ENCODE peak calls at places on chromosome 16, in seven cellular contexts. C, X, P, N, Q, S and M are unnamed samples. For H3K9me3 and H3K4me1, the result is how much of the 10 kb centered on the place peaks cover.

GRCh38 chr16:67666032-67666537 is 465 bp downstream of the ENKD1 start:
- DNase-seq in C (peak), S (no peak), X (no peak), P (no peak), N (no peak), Q (peak), M (no peak)

GRCh38 chr16:19066988-19067348 is 446 bp upstream of the COQ7 start:
- DNase-seq in S (no peak), Q (no peak), X (no peak), N (no peak), P (no peak), C (no peak), M (no peak)

GRCh38 chr16:67173808-67174705 is 3.7 kb downstream of the NOL3 start:
- DNase-seq in Q (peak), N (peak), C (peak), S (peak), P (peak), X (peak), M (peak)

GRCh38 chr16:57498031-57498430 is 11.7 kb upstream of the DOK4 start:
- DNase-seq in S (no peak), P (no peak), N (no peak), X (no peak), Q (no peak), C (no peak), M (no peak)

GRCh38 chr16:2040450-2041105 is 7.1 kb downstream of the NTHL1 start:
- DNase-seq in N (no peak), S (no peak), P (no peak), X (no peak), Q (no peak), C (no peak), M (no peak)

GRCh38 chr16:9077001-9077809 is 14.2 kb upstream of the HAPSTR1 start:
- DNase-seq in C (no peak), X (no peak), S (no peak), Q (no peak), P (no peak), N (peak), M (no peak)

GRCh38 chr16:77273815-77274214 is 74.6 kb downstream of the SYCE1L start:
- DNase-seq in N (no peak), P (no peak), X (no peak), Q (no peak), C (no peak), S (no peak), M (no peak)

GRCh38 chr16:72766506-72766905 is 281.4 kb downstream of the ZFHX3 start:
- DNase-seq in S (no peak), P (no peak), N (no peak), Q (no peak), C (peak), X (no peak), M (no peak)

GRCh38 chr16:47461598-47462266 is 601 bp downstream of the PHKB start:
- DNase-seq in S (no peak), X (no peak), N (peak), P (peak), C (peak), Q (no peak), M (no peak)

GRCh38 chr16:14618566-14618965 is 11.5 kb downstream of the PARN start:
- DNase-seq in N (no peak), X (no peak), Q (no peak), C (no peak), S (no peak), P (no peak), M (no peak)

GRCh38 chr16:22206847-22207714 is 1.0 kb downstream of the EEF2K start:
- DNase-seq in S (peak), Q (peak), X (peak), C (peak), P (peak), N (peak), M (peak)

GRCh38 chr16:86296263-86296662 is 214.1 kb upstream of the FOXF1 start:
- DNase-seq in C (no peak), N (no peak), Q (no peak), P (no peak), X (no peak), S (no peak), M (no peak)

GRCh38 chr16:63289834-63290460 is 1253.7 kb upstream of the CDH8 start:
- DNase-seq in X (no peak), S (no peak), N (peak), P (peak), C (peak), Q (no peak), M (no peak)

GRCh38 chr16:87337247-87337646 is 20.1 kb upstream of the C16orf95 start:
- DNase-seq in P (no peak), N (no peak), X (no peak), C (no peak), S (no peak), Q (no peak), M (no peak)

GRCh38 chr16:4114257-4115208 is 1.7 kb downstream of the ADCY9 start:
- DNase-seq in P (no peak), Q (peak), N (no peak), C (no peak), S (peak), X (no peak), M (no peak)

GRCh38 chr16:4339909-4340308 is 11.2 kb downstream of the PAM16 start:
- DNase-seq in P (no peak), N (no peak), Q (peak), X (no peak), C (no peak), S (no peak), M (no peak)

GRCh38 chr16:87931504-87931903 is 4.8 kb downstream of the CA5A start:
- DNase-seq in S (no peak), X (no peak), C (no peak), N (no peak), P (no peak), Q (no peak), M (no peak)

GRCh38 chr16:11395949-11396240 is 50.6 kb downstream of the RMI2 start:
- DNase-seq in X (no peak), C (no peak), P (no peak), Q (no peak), N (no peak), S (no peak), M (no peak)

GRCh38 chr16:87979352-87979751 is 28.1 kb downstream of the BANP start:
- DNase-seq in X (no peak), N (no peak), P (no peak), S (no peak), C (no peak), Q (no peak), M (no peak)

GRCh38 chr16:50539822-50540710 is 8.1 kb upstream of the NKD1 start:
- DNase-seq in Q (no peak), P (no peak), S (no peak), N (no peak), X (no peak), C (peak), M (no peak)

GRCh38 chr16:87391324-87391949 is 699 bp upstream of the MAP1LC3B start:
- DNase-seq in C (peak), S (no peak), P (no peak), N (peak), Q (peak), X (no peak), M (peak)

GRCh38 chr16:67399218-67399733 is 6.0 kb upstream of the TPPP3 start:
- DNase-seq in C (peak), S (no peak), P (peak), Q (no peak), X (no peak), N (peak), M (no peak)

GRCh38 chr16:64061621-64062020 is 1060.2 kb downstream of the CDH11 start:
- DNase-seq in C (no peak), Q (no peak), S (no peak), N (no peak), P (no peak), X (no peak), M (no peak)

GRCh38 chr16:19186403-19186802 is 18.4 kb downstream of the SYT17 start:
- DNase-seq in Q (no peak), S (no peak), N (no peak), P (no peak), X (no peak), C (no peak), M (no peak)

GRCh38 chr16:19757762-19758595 is 39.9 kb downstream of the IQCK start:
- DNase-seq in P (no peak), N (no peak), C (no peak), X (no peak), Q (no peak), S (no peak), M (no peak)

GRCh38 chr16:64892843-64893242 is 229.0 kb downstream of the CDH11 start:
- DNase-seq in P (no peak), C (no peak), S (no peak), N (no peak), Q (no peak), X (no peak), M (no peak)

GRCh38 chr16:66846831-66847230 is 2.6 kb downstream of the CA7 start:
- DNase-seq in X (no peak), C (no peak), N (no peak), S (no peak), P (no peak), Q (no peak), M (no peak)

GRCh38 chr16:8967437-8967821 is 3.7 kb upstream of the USP7 start:
- DNase-seq in N (no peak), Q (no peak), X (no peak), P (no peak), S (no peak), C (no peak), M (no peak)

GRCh38 chr16:67249762-67250327 is 1.1 kb downstream of the SLC9A5 start:
- DNase-seq in C (no peak), X (no peak), Q (no peak), S (peak), N (no peak), P (no peak), M (no peak)

GRCh38 chr16:50259334-50260205 is 6.8 kb upstream of the ADCY7 start:
- DNase-seq in N (no peak), C (peak), S (peak), X (no peak), Q (peak), P (no peak), M (peak)

GRCh38 chr16:21656795-21657768 is 4.7 kb upstream of the IGSF6 start:
- DNase-seq in P (peak), C (peak), Q (no peak), S (peak), X (peak), N (peak), M (no peak)

GRCh38 chr16:3804426-3805016 is 76.0 kb downstream of the CREBBP start:
- DNase-seq in C (no peak), N (no peak), Q (no peak), P (no peak), X (no peak), S (no peak), M (no peak)

GRCh38 chr16:27911486-27911885 is 152.0 kb downstream of the GSG1L start:
- DNase-seq in X (no peak), S (no peak), N (no peak), C (no peak), P (no peak), Q (no peak), M (no peak)

GRCh38 chr16:14347706-14348105 is 276.6 kb downstream of the MRTFB start:
- DNase-seq in S (no peak), P (no peak), N (no peak), Q (peak), C (no peak), X (no peak), M (no peak)

GRCh38 chr16:72679856-72680255 is 368.1 kb downstream of the ZFHX3 start:
- DNase-seq in C (no peak), Q (no peak), X (no peak), N (no peak), S (no peak), P (no peak), M (no peak)

DNA sequence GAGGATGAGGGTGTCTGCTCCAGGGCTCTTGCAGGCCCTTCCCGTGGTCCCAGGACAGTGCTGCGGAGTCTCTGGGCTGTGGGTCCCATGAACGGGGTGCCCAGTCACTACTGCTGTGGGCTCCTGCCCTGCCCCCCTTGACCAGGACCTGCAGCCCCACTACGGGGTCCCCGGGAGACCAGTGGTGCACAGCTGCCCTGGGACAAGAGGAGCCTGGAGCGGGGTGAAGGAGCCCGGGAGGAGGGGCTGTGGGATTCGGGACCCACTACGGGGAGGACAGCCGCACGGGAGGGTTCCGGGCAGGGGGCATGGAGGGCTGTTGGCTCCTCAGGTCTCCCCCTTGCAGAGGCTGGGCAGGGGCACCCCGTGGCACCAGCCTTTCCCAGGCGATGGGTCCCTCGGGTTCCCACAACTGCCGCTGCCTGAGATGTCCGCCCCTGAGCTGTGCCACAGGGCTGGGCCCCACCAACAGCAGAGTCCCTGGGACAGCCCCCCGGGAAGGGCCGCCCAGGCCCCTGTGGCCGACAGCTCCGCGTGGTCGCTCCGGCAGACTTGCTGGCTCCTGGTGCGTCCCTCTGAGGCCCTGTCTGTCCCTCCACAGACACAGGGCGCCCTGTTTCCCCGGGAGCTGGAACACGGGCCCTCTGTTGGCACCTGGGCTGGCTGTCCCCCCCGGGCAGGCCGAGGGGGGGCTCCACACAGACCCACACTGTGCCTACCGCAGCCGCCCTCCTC is 52.1 kb upstream of the GNG13 start:
- DNase-seq in P (no peak), C (no peak), N (no peak), S (no peak), Q (no peak), X (no peak), M (no peak)
- H3K9me3 ChIP-seq in P (under half), C (under half), N (under half), S (under half), Q (under half), X (under half), M (under half)

GRCh38 chr16:81455006-81455405 is 10.4 kb downstream of the CMIP start:
- DNase-seq in S (no peak), P (no peak), C (no peak), X (no peak), Q (no peak), N (no peak), M (no peak)
- H3K4me1 ChIP-seq in S (under half), P (half or more), C (under half), X (under half), Q (under half), N (under half), M (under half)

GRCh38 chr16:35492225-35492624 is 2032.8 kb downstream of the TP53TG3F start:
- DNase-seq in S (no peak), N (no peak), Q (no peak), C (no peak), P (no peak), X (no peak), M (no peak)
- H3K9me3 ChIP-seq in S (under half), N (under half), Q (under half), C (under half), P (under half), X (under half), M (under half)

GRCh38 chr16:55376567-55377167 is 52.7 kb downstream of the IRX6 start:
- DNase-seq in S (no peak), P (no peak), N (no peak), X (no peak), Q (no peak), C (no peak), M (no peak)

GRCh38 chr16:55372792-55373488 is 48.9 kb downstream of the IRX6 start:
- DNase-seq in C (no peak), Q (peak), X (no peak), S (no peak), P (no peak), N (no peak), M (no peak)

GRCh38 chr16:55370762-55371482 is 46.9 kb downstream of the IRX6 start:
- DNase-seq in C (peak), Q (peak), X (no peak), P (peak), N (no peak), S (no peak), M (peak)

GRCh38 chr16:55376045-55376444 is 52.0 kb downstream of the IRX6 start:
- DNase-seq in X (no peak), N (no peak), Q (no peak), S (no peak), C (no peak), P (no peak), M (no peak)

GRCh38 chr16:55373489-55373832 is 49.5 kb downstream of the IRX6 start:
- DNase-seq in Q (no peak), X (no peak), C (no peak), P (no peak), N (no peak), S (no peak), M (no peak)
- H3K4me1 ChIP-seq in Q (under half), X (under half), C (under half), P (under half), N (under half), S (under half), M (under half)

DNA sequence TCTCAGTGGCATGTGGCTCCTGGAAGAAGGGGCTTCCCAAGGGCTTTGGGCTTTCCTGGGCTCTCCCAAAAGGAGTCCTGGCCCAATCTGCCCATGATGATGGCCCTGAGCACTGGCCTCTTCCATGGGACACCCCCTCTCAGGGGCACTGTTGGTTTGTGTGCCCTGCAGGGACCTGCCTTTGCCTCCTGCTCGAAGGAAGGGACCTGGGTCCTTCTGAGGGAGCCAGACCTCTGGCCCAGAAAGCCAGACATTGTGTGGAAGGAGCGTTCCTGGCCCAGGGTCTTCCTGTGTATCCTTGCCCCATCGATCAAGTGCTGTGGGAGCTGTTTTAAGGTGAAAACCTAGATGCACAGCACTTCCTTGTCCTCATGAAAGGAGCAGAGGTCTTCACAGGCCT is 1689.3 kb downstream of the TP53TG3F start:
- DNase-seq in P (no peak), X (no peak), Q (no peak), N (no peak), C (no peak), S (no peak), M (no peak)
- H3K9me3 ChIP-seq in P (under half), X (under half), Q (under half), N (under half), C (under half), S (under half), M (under half)

GRCh38 chr16:89618114-89618999 is 4.9 kb downstream of the DPEP1 start:
- DNase-seq in N (no peak), Q (no peak), S (no peak), C (no peak), P (no peak), X (no peak), M (no peak)
- H3K4me1 ChIP-seq in N (under half), Q (under half), S (under half), C (under half), P (under half), X (under half), M (under half)

GRCh38 chr16:10339777-10340752 is 45.8 kb upstream of the ATF7IP2 start:
- DNase-seq in Q (no peak), P (no peak), X (no peak), C (no peak), N (peak), S (no peak), M (no peak)
- H3K9me3 ChIP-seq in Q (half or more), P (under half), X (under half), C (under half), N (under half), S (under half), M (under half)